ENCODE peak calls at places on chromosomes 7 and 10, in nine cellular contexts. H, P, W, J, A, K, N, T and G are unnamed samples.

GRCh38 chr10:7054915-7055314 is 355.9 kb downstream of the SFMBT2 start:
- DNase-seq in H (no peak), P (no peak), W (peak), J (peak), A (peak), K (peak), N (peak), T (peak), G (peak)

GRCh38 chr10:131174211-131174565 is 137.3 kb downstream of the TCERG1L start:
- DNase-seq in H (no peak), P (no peak), W (no peak), J (no peak), A (no peak), K (no peak), N (no peak), T (no peak), G (no peak)

GRCh38 chr7:132386249-132386681 is 190.0 kb downstream of the PLXNA4 start:
- DNase-seq in H (peak), P (no peak), W (peak), J (no peak), A (no peak), K (no peak), N (no peak), T (no peak), G (no peak)

GRCh38 chr7:69599211-69599878 is 1.1 kb downstream of the AUTS2 start:
- DNase-seq in H (peak), P (no peak), W (peak), J (peak), A (peak), K (peak), N (peak), T (no peak), G (no peak)

GRCh38 chr7:2629740-2630681 is 1.8 kb upstream of the TTYH3 start:
- DNase-seq in H (peak), P (no peak), W (no peak), J (no peak), A (no peak), K (no peak), N (no peak), T (no peak), G (peak)

GRCh38 chr7:106284516-106285050 is at the start of gene NAMPT:
- DNase-seq in H (peak), P (peak), W (peak), J (peak), A (peak), K (peak), N (peak), T (no peak), G (peak)

GRCh38 chr7:39952378-39952777 is 2.3 kb downstream of the CDK13 start:
- DNase-seq in H (no peak), P (no peak), W (no peak), J (no peak), A (peak), K (no peak), N (peak), T (no peak), G (peak)

GRCh38 chr10:102280397-102281015 is 35.2 kb downstream of the GBF1 start:
- DNase-seq in H (no peak), P (no peak), W (peak), J (no peak), A (no peak), K (no peak), N (peak), T (no peak), G (no peak)

GRCh38 chr10:58919927-58920654 is 256.4 kb upstream of the PHYHIPL start:
- DNase-seq in H (no peak), P (no peak), W (no peak), J (peak), A (no peak), K (peak), N (peak), T (peak), G (peak)

GRCh38 chr7:7002416-7003062 is 176.5 kb upstream of the CCZ1B start:
- DNase-seq in H (no peak), P (no peak), W (no peak), J (peak), A (no peak), K (peak), N (no peak), T (no peak), G (no peak)

GRCh38 chr7:82012453-82012852 is 242.6 kb upstream of the HGF start:
- DNase-seq in H (no peak), P (no peak), W (no peak), J (no peak), A (no peak), K (no peak), N (no peak), T (no peak), G (no peak)

GRCh38 chr10:71840177-71840711 is 10.8 kb downstream of the PSAP start:
- DNase-seq in H (peak), P (no peak), W (peak), J (peak), A (no peak), K (peak), N (peak), T (no peak), G (peak)

GRCh38 chr7:32357535-32358277 is 132.5 kb downstream of the LSM5 start:
- DNase-seq in H (no peak), P (no peak), W (no peak), J (peak), A (peak), K (peak), N (peak), T (peak), G (peak)

GRCh38 chr7:82335927-82336326 is 107.7 kb downstream of the CACNA2D1 start:
- DNase-seq in H (peak), P (no peak), W (peak), J (peak), A (no peak), K (peak), N (peak), T (no peak), G (no peak)

GRCh38 chr7:26858735-26859134 is 5.7 kb downstream of the SKAP2 start:
- DNase-seq in H (no peak), P (no peak), W (no peak), J (no peak), A (no peak), K (peak), N (no peak), T (no peak), G (no peak)

GRCh38 chr7:34709771-34710170 is 51.8 kb downstream of the NPSR1 start:
- DNase-seq in H (no peak), P (no peak), W (no peak), J (no peak), A (no peak), K (no peak), N (no peak), T (no peak), G (no peak)

GRCh38 chr7:40437498-40437897 is 302.7 kb downstream of the SUGCT start:
- DNase-seq in H (peak), P (no peak), W (no peak), J (no peak), A (no peak), K (no peak), N (peak), T (peak), G (peak)

GRCh38 chr10:3906511-3907111 is 121.6 kb upstream of the KLF6 start:
- DNase-seq in H (peak), P (no peak), W (no peak), J (no peak), A (no peak), K (peak), N (peak), T (no peak), G (peak)

GRCh38 chr7:152672626-152673025 is 3.3 kb downstream of the XRCC2 start:
- DNase-seq in H (no peak), P (no peak), W (no peak), J (no peak), A (no peak), K (no peak), N (no peak), T (no peak), G (no peak)

GRCh38 chr7:27139335-27140107 is 4.0 kb downstream of the HOXA5 start:
- DNase-seq in H (no peak), P (no peak), W (peak), J (peak), A (no peak), K (peak), N (no peak), T (no peak), G (no peak)

GRCh38 chr7:778271-778967 is 51.3 kb upstream of the PRKAR1B start:
- DNase-seq in H (no peak), P (no peak), W (peak), J (no peak), A (no peak), K (no peak), N (no peak), T (no peak), G (no peak)

GRCh38 chr10:93458821-93459257 is 23.3 kb downstream of the MYOF start:
- DNase-seq in H (peak), P (no peak), W (no peak), J (peak), A (no peak), K (peak), N (peak), T (peak), G (peak)

GRCh38 chr10:306007-306406 is 170.8 kb downstream of the ZMYND11 start:
- DNase-seq in H (no peak), P (no peak), W (peak), J (no peak), A (peak), K (no peak), N (no peak), T (no peak), G (no peak)

GRCh38 chr7:45084901-45085618 is 3.7 kb downstream of the NACAD start:
- DNase-seq in H (no peak), P (no peak), W (peak), J (no peak), A (no peak), K (no peak), N (no peak), T (no peak), G (no peak)

GRCh38 chr10:11849272-11849671 is 26.1 kb downstream of the PROSER2 start:
- DNase-seq in H (no peak), P (no peak), W (no peak), J (no peak), A (no peak), K (no peak), N (no peak), T (no peak), G (no peak)

GRCh38 chr7:117090820-117091219 is 137.5 kb downstream of the ST7 start:
- DNase-seq in H (no peak), P (no peak), W (no peak), J (no peak), A (no peak), K (no peak), N (no peak), T (no peak), G (no peak)

GRCh38 chr10:61964059-61964709 is 62.7 kb downstream of the ARID5B start:
- DNase-seq in H (no peak), P (peak), W (no peak), J (no peak), A (no peak), K (no peak), N (no peak), T (no peak), G (no peak)

GRCh38 chr10:102630663-102631062 is 13.6 kb upstream of the TRIM8 start:
- DNase-seq in H (peak), P (no peak), W (no peak), J (no peak), A (no peak), K (no peak), N (no peak), T (no peak), G (no peak)

GRCh38 chr10:12511651-12512050 is 162.3 kb downstream of the CAMK1D start:
- DNase-seq in H (no peak), P (no peak), W (no peak), J (no peak), A (no peak), K (no peak), N (no peak), T (no peak), G (no peak)

GRCh38 chr10:90969947-90970673 is 49.2 kb upstream of the ANKRD1 start:
- DNase-seq in H (no peak), P (no peak), W (no peak), J (no peak), A (no peak), K (no peak), N (peak), T (no peak), G (peak)

GRCh38 chr7:47652591-47652990 is 70.7 kb upstream of the TNS3 start:
- DNase-seq in H (no peak), P (no peak), W (no peak), J (no peak), A (no peak), K (no peak), N (peak), T (no peak), G (no peak)
- H3K4me3 ChIP-seq in H (no peak), P (no peak), W (no peak), J (no peak), A (no peak), K (no peak), N (no peak), T (no peak), G (no peak)

DNA sequence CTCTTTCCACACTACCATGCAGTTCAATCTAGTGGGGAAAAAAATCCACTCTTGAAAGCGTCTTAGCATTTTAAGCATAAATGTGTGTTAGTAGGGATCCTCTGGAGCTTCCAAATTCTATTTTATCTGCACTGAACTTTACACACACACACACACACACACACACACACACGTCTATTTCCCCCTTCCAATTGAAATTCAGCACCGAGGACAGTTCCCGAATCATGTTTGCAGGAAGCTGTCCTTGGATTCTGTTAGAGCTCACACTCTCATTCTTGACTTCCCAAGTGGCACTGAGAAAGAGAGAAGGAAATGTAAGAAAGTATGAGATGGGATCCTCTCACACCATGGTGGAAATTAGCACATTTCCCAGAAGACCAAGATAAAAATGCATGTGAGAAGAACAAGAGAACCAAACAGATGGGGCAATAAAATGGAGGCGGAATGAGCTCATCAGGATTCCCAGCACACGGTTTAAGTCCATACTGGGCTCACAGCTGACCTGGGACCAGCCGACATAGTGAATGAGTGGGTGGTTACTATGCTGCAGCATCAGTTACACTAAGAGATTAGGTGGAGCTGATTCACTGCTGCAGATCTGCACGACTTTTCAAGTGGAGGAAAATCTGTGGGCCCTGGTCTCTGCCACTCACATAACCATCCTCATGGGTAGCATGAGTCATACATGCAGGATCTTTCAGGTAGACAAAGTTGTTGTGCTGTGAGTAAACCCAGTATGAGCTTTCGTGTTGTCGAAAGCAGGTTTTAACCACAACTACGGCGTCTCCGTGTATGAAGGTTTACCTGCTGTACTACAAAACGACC is 3.3 kb upstream of the NPTX2 start:
- DNase-seq in H (peak), P (peak), W (no peak), J (peak), A (peak), K (peak), N (peak), T (no peak), G (peak)
- TF ChIP-seq EZH2phosphoT487 in H (no peak), P (no peak), W (no peak), J (no peak), A (no peak), K (no peak), N (no peak), T (no peak), G (no peak)

GRCh38 chr7:73682745-73683055 is 553 bp downstream of the DNAJC30 start:
- DNase-seq in H (no peak), P (no peak), W (no peak), J (peak), A (no peak), K (no peak), N (no peak), T (no peak), G (no peak)
- H3K4me3 ChIP-seq in H (peak), P (peak), W (peak), J (peak), A (peak), K (peak), N (peak), T (peak), G (peak)

GRCh38 chr10:129589546-129589945 is 122.5 kb downstream of the MGMT start:
- DNase-seq in H (no peak), P (no peak), W (no peak), J (no peak), A (no peak), K (no peak), N (no peak), T (no peak), G (no peak)
- TF ChIP-seq EZH2phosphoT487 in H (no peak), P (no peak), W (no peak), J (no peak), A (no peak), K (no peak), N (no peak), T (no peak), G (no peak)

GRCh38 chr7:127390186-127390816 is 2.2 kb downstream of the ZNF800 start:
- DNase-seq in H (no peak), P (no peak), W (no peak), J (no peak), A (no peak), K (no peak), N (no peak), T (no peak), G (no peak)
- H3K4me3 ChIP-seq in H (no peak), P (no peak), W (peak), J (no peak), A (peak), K (no peak), N (peak), T (no peak), G (peak)